ENCODE peak calls at places on chromosomes 3 and 15, in six cellular contexts. E, W, G, K, C and O are unnamed samples.

GRCh38 chr15:66193066-66193465 is 60.5 kb downstream of the MEGF11 start:
- DNase-seq in K (no peak), W (no peak), E (no peak), C (no peak), G (peak), O (no peak)

GRCh38 chr3:6250167-6250566 is 610.7 kb upstream of the GRM7 start:
- DNase-seq in G (no peak), W (no peak), E (no peak), K (no peak), C (no peak), O (no peak)

GRCh38 chr3:129829640-129830039 is 63.9 kb downstream of the TMCC1 start:
- DNase-seq in W (no peak), K (peak), C (peak), G (peak), E (peak), O (peak)

GRCh38 chr3:72347819-72348319 is 500.4 kb downstream of the SHQ1 start:
- DNase-seq in C (peak), K (no peak), E (peak), G (no peak), W (no peak), O (peak)

GRCh38 chr3:150061288-150062018 is 90.8 kb upstream of the PFN2 start:
- DNase-seq in E (no peak), K (no peak), W (no peak), G (no peak), C (no peak), O (no peak)

GRCh38 chr15:85579011-85579701 is 198.8 kb downstream of the AKAP13 start:
- DNase-seq in E (no peak), G (no peak), C (no peak), K (no peak), W (no peak), O (no peak)

GRCh38 chr3:140953028-140953960 is 11.7 kb downstream of the SLC25A36 start:
- DNase-seq in W (no peak), C (no peak), E (peak), G (peak), K (no peak), O (peak)

GRCh38 chr3:13707456-13707855 is 158.5 kb downstream of the FBLN2 start:
- DNase-seq in C (peak), G (no peak), E (no peak), W (no peak), K (no peak), O (no peak)

GRCh38 chr15:47471020-47471419 is 246.3 kb upstream of the SEMA6D start:
- DNase-seq in W (no peak), K (no peak), G (peak), C (no peak), E (no peak), O (no peak)

GRCh38 chr3:61830111-61830400 is 268.7 kb downstream of the PTPRG start:
- DNase-seq in C (no peak), W (no peak), E (no peak), G (peak), K (no peak), O (no peak)

DNA sequence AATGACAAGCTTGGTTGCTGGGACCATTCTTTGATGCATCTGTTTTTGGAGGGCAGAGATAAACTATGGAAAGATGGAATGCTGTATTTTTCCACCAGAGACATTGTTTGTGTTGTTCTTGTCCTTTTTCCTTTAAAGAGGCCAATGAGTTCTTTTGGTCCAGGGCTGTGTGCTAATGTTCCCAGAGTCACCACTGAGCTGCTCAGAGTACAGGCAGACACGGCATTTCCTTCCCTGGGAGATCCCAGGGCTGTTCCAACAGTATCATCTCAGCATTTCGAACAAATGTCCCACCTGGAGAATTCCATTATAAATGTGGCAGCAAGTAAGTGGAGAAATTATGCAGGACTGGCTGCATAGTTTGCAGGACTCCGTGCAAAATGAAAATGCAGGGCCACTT is 190.6 kb downstream of the IL20RB start:
- DNase-seq in W (no peak), E (no peak), G (no peak), C (no peak), K (no peak), O (no peak)
- H2BK15ac ChIP-seq in W (no peak), E (no peak), G (no peak), C (no peak), K (no peak), O (no peak)

GRCh38 chr3:55588120-55588765 is 101.1 kb upstream of the WNT5A start:
- DNase-seq in W (no peak), G (no peak), C (no peak), E (no peak), K (no peak), O (no peak)

GRCh38 chr3:55595420-55595819 is 108.3 kb upstream of the WNT5A start:
- DNase-seq in W (no peak), G (no peak), C (no peak), E (no peak), K (no peak), O (no peak)

GRCh38 chr3:55596212-55596611 is 109.1 kb upstream of the WNT5A start:
- DNase-seq in K (no peak), E (no peak), C (no peak), G (no peak), W (no peak), O (no peak)

GRCh38 chr3:55592572-55592971 is 105.5 kb upstream of the WNT5A start:
- DNase-seq in G (no peak), E (no peak), W (no peak), C (no peak), K (no peak), O (no peak)

GRCh38 chr3:55591893-55592292 is 104.8 kb upstream of the WNT5A start:
- DNase-seq in E (no peak), W (no peak), G (peak), K (no peak), C (no peak), O (no peak)
- H2BK15ac ChIP-seq in E (no peak), W (no peak), G (peak), K (no peak), C (no peak), O (no peak)

GRCh38 chr3:128405554-128406277 is 61.0 kb downstream of the DNAJB8 start:
- DNase-seq in W (no peak), K (no peak), C (no peak), E (no peak), G (no peak), O (no peak)
- H2BK15ac ChIP-seq in W (no peak), K (no peak), C (no peak), E (no peak), G (no peak), O (no peak)

GRCh38 chr15:99413955-99414754 is 151.6 kb upstream of the MEF2A start:
- DNase-seq in E (no peak), K (no peak), W (no peak), C (no peak), G (no peak), O (no peak)

GRCh38 chr15:99412082-99412481 is 153.7 kb upstream of the MEF2A start:
- DNase-seq in W (no peak), G (no peak), E (no peak), K (no peak), C (no peak), O (no peak)

GRCh38 chr15:99412626-99413025 is 153.2 kb upstream of the MEF2A start:
- DNase-seq in E (no peak), C (peak), K (no peak), G (no peak), W (no peak), O (no peak)

GRCh38 chr15:99414755-99415731 is 150.7 kb upstream of the MEF2A start:
- DNase-seq in G (no peak), W (no peak), C (peak), K (no peak), E (no peak), O (no peak)

GRCh38 chr15:99416191-99417188 is 149.3 kb upstream of the MEF2A start:
- DNase-seq in G (no peak), W (no peak), E (no peak), C (peak), K (no peak), O (no peak)
- H2BK15ac ChIP-seq in G (no peak), W (no peak), E (no peak), C (no peak), K (peak), O (peak)

GRCh38 chr3:177147790-177148189 is 49.5 kb downstream of the TBL1XR1 start:
- DNase-seq in G (no peak), E (no peak), C (no peak), W (no peak), K (no peak), O (no peak)
- H2BK15ac ChIP-seq in G (no peak), E (no peak), C (no peak), W (no peak), K (no peak), O (no peak)

DNA sequence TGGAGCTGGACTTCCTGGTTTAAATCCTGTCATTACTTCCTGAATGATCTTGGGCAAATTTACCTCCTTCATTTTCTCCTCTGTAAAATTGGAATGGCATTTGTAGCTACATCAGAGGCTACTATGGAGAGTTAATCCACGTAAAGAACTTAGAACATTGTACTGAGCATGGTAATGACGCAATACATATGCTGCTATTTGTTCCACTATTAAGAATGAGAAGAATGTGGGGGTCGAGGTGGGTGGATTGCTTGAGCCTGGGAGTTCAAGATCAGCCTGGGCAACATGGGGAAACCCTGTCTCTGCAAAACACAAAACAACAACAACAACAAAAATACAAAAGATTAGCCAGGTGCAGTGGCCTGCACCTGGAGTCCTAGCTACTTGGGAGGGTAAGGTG is 250.6 kb downstream of the RYR3 start:
- DNase-seq in E (peak), K (no peak), W (no peak), C (no peak), G (no peak), O (no peak)
- H2BK15ac ChIP-seq in E (no peak), K (no peak), W (no peak), C (no peak), G (no peak), O (no peak)

DNA sequence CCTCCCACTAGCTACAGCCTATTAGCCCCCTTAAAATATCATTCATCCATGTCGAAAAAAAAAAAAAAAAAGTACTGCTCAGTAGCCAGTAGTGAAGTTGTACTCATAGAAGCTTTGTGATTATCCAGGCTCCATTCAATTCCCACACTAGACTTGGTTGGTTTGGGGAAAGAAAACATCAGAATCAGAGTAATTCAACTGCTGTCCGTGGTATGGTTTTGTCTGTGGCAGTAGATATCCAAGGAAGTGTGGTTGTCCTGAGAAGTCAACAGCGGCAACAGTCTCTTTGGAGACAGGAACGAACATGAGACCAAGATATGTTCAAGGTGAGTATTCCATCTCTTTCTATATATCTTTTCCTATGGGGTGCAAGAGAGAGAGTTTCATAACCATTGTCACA is 99.2 kb downstream of the GOLIM4 start:
- DNase-seq in C (no peak), K (no peak), W (no peak), G (no peak), E (no peak), O (no peak)
- H2BK15ac ChIP-seq in C (no peak), K (no peak), W (no peak), G (no peak), E (no peak), O (no peak)

DNA sequence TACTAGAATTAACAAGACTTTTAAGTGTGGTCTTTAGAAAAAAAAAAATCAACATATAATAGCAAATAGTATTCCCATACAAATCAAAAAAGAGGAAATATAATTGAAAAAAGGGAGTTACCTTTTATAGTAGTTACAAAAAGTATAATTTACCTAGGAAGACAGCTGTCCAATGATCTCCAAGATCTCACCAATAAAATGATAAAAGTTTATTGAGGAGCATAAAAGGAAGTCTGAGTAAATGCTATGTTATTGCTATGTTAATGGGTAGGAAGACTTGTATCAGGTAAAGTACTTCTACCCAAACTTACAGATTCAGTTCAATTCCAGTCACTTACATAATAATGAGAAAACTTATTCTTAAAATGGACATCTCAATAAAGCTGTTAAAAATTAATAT is 379.0 kb upstream of the TPM1 start:
- DNase-seq in K (no peak), G (no peak), W (no peak), C (no peak), E (no peak), O (no peak)
- H2BK15ac ChIP-seq in K (no peak), G (no peak), W (no peak), C (no peak), E (no peak), O (no peak)

GRCh38 chr15:78444255-78444654 is 6.2 kb downstream of the IREB2 start:
- DNase-seq in C (no peak), W (no peak), G (no peak), K (no peak), E (peak), O (no peak)
- H2BK15ac ChIP-seq in C (no peak), W (no peak), G (no peak), K (no peak), E (no peak), O (no peak)

DNA sequence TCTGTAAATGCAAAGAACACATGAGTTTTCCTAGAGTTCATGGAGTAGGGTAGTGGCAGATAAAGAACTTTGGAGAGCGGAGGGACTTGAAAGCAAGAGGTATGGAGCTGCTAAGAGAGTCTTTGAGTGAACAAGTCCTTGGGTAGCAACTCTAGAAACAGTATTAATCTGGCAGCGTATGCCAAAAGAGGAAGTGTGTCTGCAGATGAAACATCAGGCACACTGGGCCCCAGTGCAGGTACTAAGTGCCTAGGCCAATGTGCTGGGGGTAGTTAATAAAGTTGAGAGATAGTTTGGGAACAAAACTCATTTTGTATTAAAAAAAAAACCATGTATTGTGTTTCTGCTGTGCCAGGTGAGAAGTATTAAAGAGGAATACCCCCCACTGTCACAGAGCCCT is 223.0 kb upstream of the STRIT1 start:
- DNase-seq in E (no peak), C (no peak), W (no peak), G (no peak), K (no peak), O (no peak)
- H2BK15ac ChIP-seq in E (no peak), C (no peak), W (no peak), G (no peak), K (no peak), O (no peak)